ENCODE peak calls at places on chromosome 19, in six cellular contexts. O is IMR-90, T is mesenchymal stem cell, X is fibroblast of lung, D is Karpas-422, N is mammary epithelial cell. Z is an unnamed sample. For H3K4me1, the result is how much of the 10 kb centered on the place peaks cover.

GRCh38 chr19:43790587-43790986 is 9.8 kb upstream of the KCNN4 start:
- DNase-seq in D (no peak), N (no peak), X (no peak), T (no peak), O (no peak), Z (no peak)

GRCh38 chr19:38735257-38735686 is 9.0 kb downstream of the CAPN12 start:
- DNase-seq in X (no peak), T (no peak), N (peak), D (no peak), O (no peak), Z (peak)

GRCh38 chr19:14475251-14476073 is at the start of gene PTGER1:
- DNase-seq in T (peak), D (no peak), N (peak), O (peak), X (peak), Z (peak)

GRCh38 chr19:47056416-47056815 is 8.0 kb upstream of the TMEM160 start:
- DNase-seq in N (no peak), X (no peak), D (no peak), T (no peak), O (no peak), Z (no peak)

GRCh38 chr19:17671906-17672305 is 16.2 kb downstream of the UNC13A start:
- DNase-seq in X (peak), O (peak), T (peak), N (peak), D (peak), Z (peak)

GRCh38 chr19:58538257-58539168 is 5.4 kb upstream of the TRIM28 start:
- DNase-seq in T (no peak), D (no peak), O (no peak), N (no peak), X (no peak), Z (peak)

GRCh38 chr19:15330801-15331418 is 1.4 kb downstream of the BRD4 start:
- DNase-seq in D (no peak), X (peak), T (peak), N (peak), O (peak), Z (peak)

GRCh38 chr19:53898680-53899341 is 10.3 kb upstream of the CACNG7 start:
- DNase-seq in X (no peak), D (no peak), T (no peak), O (no peak), N (no peak), Z (peak)

GRCh38 chr19:30003862-30004261 is 61.8 kb downstream of the URI1 start:
- DNase-seq in D (no peak), T (peak), N (no peak), O (no peak), X (no peak), Z (no peak)

GRCh38 chr19:12841094-12841493 is 2.8 kb downstream of the MAST1 start:
- DNase-seq in D (no peak), N (no peak), O (peak), X (no peak), T (peak), Z (peak)

GRCh38 chr19:28285078-28285477 is 927.9 kb downstream of the UQCRFS1 start:
- DNase-seq in O (no peak), D (no peak), N (no peak), X (no peak), T (no peak), Z (no peak)

GRCh38 chr19:28285917-28286316 is 927.0 kb downstream of the UQCRFS1 start:
- DNase-seq in O (no peak), X (no peak), D (no peak), N (no peak), T (no peak), Z (no peak)

GRCh38 chr19:28283592-28283991 is 929.4 kb downstream of the UQCRFS1 start:
- DNase-seq in O (no peak), N (no peak), D (no peak), X (no peak), T (no peak), Z (no peak)

GRCh38 chr19:28284389-28284788 is 928.6 kb downstream of the UQCRFS1 start:
- DNase-seq in T (no peak), N (no peak), X (no peak), D (no peak), O (no peak), Z (no peak)

DNA sequence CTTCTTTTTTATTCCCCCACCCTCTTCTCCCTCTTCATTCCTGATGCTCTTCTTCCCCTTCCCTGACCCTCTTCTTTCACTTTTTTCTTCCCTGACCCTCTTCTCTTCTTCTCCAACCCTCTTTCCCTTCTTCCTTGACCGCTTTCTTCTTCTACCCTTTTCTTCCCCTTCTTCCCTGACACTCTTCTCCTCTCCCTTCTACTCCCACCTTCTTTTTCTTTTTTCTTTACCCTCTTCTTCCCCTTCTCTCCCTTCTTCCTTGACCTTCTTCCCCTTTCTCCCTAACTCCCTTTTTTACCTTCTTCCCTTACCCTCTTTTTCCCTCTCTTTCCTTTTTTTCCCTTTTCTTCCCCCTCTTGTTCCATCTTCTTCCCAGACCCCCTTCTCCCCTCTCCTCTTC is 931.3 kb downstream of the UQCRFS1 start:
- DNase-seq in D (no peak), N (no peak), O (no peak), X (no peak), T (no peak), Z (no peak)
- H3K9ac ChIP-seq in D (no peak), N (no peak), O (no peak), X (no peak), T (no peak), Z (no peak)

DNA sequence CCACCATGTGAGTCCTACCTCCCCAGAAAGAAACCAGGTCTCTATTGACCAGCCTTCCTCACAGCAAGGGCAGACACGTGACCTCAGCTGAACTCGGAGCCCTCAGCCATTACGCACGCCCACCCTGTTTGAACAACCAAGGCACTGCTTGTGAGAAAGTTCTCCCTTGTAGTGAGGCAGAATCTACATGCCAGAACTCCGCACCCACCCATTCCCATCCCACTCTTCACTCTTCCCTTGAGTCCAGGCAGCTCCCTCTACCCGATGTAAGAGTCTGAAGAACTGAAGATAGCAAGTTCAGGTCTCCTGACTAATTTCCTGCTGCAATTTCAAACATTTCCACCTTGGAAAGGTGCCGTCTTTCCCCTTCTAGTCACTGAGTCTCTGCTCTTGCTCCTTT is 6.4 kb downstream of the NOVA2 start:
- DNase-seq in X (no peak), T (no peak), D (no peak), N (no peak), O (no peak), Z (no peak)
- H3K4me1 ChIP-seq in X (under half), T (under half), D (under half), N (under half), O (under half), Z (under half)

DNA sequence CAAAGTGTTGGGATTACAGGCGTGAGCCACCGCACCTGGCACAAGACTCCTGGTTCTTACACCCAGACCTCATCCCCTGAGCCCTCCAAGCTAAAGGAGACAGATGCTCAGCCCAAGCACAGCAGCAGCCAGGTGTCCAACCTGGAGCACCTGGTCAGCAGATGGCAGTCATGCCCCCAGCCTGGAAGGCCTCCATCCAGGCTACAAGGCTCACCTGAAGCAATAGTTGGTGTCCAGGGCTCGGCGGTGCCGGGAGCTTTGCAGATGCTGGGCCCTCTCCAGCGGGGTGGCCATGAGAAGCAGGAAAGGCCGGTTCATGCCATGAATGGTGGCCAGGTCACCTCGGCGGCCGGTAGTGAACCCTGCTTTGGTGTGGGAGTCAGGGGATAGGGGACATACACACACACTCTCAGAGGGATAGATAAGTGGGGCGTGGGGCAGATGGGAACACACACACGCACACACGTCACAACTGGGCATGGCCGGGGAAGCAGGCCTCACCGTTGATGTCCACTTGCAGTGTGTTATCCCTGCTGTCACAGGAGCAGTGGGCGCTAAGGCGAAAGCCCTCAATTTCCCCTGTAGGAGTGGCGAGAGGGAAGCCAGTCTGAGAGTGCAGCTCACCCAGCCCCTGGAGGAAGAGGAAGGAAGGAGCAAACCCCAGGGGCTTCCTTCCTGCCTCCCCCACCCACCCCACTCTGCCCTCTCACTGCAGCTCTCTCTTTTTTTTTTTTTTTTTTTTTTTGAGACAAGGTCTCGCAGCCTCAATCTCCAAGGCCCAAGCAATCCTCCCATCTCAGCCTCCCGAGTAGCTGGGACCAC is 11.8 kb downstream of the TGFB1 start:
- DNase-seq in O (no peak), D (no peak), N (no peak), T (no peak), X (no peak), Z (no peak)
- H3K4me3 ChIP-seq in O (no peak), D (no peak), N (no peak), T (no peak), X (no peak), Z (no peak)

GRCh38 chr19:49560358-49560900 is 19.9 kb downstream of the NOSIP start:
- DNase-seq in O (no peak), N (no peak), X (no peak), D (no peak), T (no peak), Z (no peak)
- H3K9ac ChIP-seq in O (no peak), N (no peak), X (no peak), D (no peak), T (no peak), Z (no peak)

DNA sequence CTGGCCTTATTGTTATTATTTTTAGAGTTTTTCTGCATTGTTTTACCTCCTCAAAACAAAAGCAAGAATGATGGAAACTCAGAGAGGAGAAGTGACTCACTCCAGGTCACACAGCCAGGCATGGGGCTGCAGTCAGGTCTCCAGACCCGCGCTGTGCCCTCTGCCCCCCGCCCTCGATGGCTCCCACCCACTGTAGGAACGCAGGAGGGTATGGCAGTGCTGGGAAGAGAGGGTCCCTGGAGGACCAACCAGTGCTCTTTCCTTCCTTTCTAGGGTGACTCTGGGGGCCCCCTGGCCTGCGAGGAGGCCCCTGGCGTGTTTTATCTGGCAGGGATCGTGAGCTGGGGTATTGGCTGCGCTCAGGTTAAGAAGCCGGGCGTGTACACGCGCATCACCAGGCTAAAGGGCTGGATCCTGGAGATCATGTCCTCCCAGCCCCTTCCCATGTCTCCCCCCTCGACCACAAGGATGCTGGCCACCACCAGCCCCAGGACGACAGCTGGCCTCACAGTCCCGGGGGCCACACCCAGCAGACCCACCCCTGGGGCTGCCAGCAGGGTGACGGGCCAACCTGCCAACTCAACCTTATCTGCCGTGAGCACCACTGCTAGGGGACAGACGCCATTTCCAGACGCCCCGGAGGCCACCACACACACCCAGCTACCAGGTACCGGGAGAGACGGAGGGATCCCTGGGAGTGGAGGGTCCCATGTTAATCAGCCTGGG is 5.6 kb downstream of the TIMM13 start:
- DNase-seq in O (no peak), D (no peak), T (no peak), N (no peak), X (no peak), Z (no peak)
- H3K4me1 ChIP-seq in O (under half), D (under half), T (under half), N (under half), X (under half), Z (under half)

GRCh38 chr19:48613852-48614435 is 932 bp downstream of the FAM83E start:
- DNase-seq in X (no peak), O (no peak), T (no peak), D (no peak), N (no peak), Z (no peak)
- H3K4me3 ChIP-seq in X (no peak), O (no peak), T (no peak), D (no peak), N (no peak), Z (no peak)

DNA sequence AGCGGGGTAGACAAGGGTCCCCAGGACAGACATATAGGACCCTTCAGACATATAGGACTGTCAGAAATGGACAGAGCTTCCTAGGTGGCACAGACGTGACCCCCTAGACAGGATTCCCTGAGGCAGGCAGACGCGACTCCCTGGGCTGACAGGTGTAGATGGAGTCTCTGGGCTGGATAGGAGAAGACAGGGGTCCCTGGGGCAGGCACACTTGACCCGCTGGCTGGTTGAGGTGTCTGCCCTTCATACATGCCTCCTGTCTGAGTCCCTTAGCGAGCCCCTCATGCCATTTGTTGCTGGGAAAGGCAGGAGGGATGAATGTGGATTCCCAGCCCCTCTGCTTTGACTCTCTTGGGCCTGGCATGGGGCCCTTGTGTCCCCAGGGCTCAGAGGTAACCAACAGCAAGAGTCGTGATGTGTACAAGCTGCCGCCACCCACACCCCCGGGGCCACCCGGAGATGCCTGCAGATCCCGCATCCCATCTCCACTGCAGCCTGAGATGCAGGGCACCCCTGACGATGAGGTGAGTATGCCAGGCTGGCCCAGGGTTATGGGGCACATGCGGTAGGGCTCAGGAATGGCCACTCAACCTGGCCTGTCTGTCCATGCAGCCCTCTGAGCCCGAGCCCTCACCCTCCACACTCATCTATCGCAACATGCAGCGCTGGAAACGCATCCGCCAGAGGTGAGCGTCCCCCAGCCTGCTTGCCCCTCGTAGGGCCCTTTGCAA is 3.0 kb downstream of the HSPB6 start:
- DNase-seq in X (no peak), O (no peak), T (no peak), D (no peak), N (no peak), Z (no peak)
- H3K9ac ChIP-seq in X (no peak), O (no peak), T (peak), D (no peak), N (no peak), Z (no peak)

GRCh38 chr19:35805518-35806102 is 7.0 kb downstream of the PRODH2 start:
- DNase-seq in D (no peak), X (no peak), N (no peak), T (no peak), O (no peak), Z (no peak)
- H3K4me1 ChIP-seq in D (under half), X (under half), N (under half), T (under half), O (under half), Z (under half)

GRCh38 chr19:1968279-1969175 is 27.6 kb downstream of the CSNK1G2 start:
- DNase-seq in X (no peak), N (no peak), D (no peak), O (no peak), T (no peak), Z (no peak)

GRCh38 chr19:1969176-1970002 is 28.4 kb downstream of the CSNK1G2 start:
- DNase-seq in D (no peak), T (no peak), X (no peak), N (no peak), O (no peak), Z (no peak)

GRCh38 chr19:1970806-1971502 is 30.0 kb downstream of the CSNK1G2 start:
- DNase-seq in D (no peak), T (no peak), X (no peak), O (no peak), N (no peak), Z (no peak)

GRCh38 chr19:1970003-1970805 is 29.2 kb downstream of the CSNK1G2 start:
- DNase-seq in D (no peak), T (no peak), X (peak), O (no peak), N (peak), Z (no peak)

DNA sequence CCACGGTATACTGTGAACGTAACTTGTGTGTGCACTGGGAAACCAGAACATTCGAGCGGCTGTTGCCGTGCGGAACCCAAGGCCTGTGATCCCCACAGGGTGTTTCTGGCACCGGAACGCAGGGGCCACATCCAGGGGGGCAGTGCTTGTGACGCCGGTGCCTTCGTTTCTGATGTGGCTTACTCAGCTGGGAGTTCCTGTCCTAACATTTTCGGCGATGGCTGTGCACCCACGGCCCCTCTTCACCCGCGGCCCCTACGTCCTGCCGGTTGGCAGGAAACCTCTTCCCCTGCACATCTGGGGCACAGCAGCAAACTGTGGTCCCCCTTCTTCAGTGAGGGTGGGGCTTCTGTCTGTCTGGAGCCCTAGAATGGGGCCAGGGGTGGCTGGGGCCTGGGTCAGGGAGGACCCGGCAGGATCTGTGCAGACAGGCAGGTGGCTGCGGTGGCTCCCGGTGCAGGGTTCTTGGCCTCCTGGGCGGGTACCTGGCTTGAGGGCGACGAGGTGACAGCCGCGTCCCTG is 26.2 kb downstream of the CSNK1G2 start:
- DNase-seq in D (no peak), O (no peak), N (no peak), T (no peak), X (no peak), Z (no peak)
- H3K4me3 ChIP-seq in D (no peak), O (no peak), N (no peak), T (no peak), X (no peak), Z (no peak)